ENCODE peak calls at places on chromosomes 12 and 14, in eight cellular contexts. X is endodermal cell; N is stimulated activated CD4-positive, alpha-beta T cell treated with anti-CD3 and anti-CD28 coated beads, Interleukin-15, amount 100 ng/mL, for 1 hour; M is dorsolateral prefrontal cortex; K is activated CD8-positive, alpha-beta memory T cell treated with anti-CD3 and anti-CD28 coated beads, Interleukin-2, amount 10 ng/mL, durations not matched to agents 7 days and 5 days; U is NCI-H460; V is astrocyte of the spinal cord; W is hypothalamus. J is an unnamed sample.

GRCh38 chr12:120470150-120470817 is 736 bp upstream of the SRSF9 start:
- DNase-seq in W (no peak), M (no peak), V (no peak), N (no peak), U (no peak), K (no peak), X (no peak), J (no peak)

GRCh38 chr14:101475468-101476257 is 85.6 kb upstream of the DIO3 start:
- DNase-seq in X (peak; percentile 26), K (no peak), U (peak; percentile 38), V (peak; percentile 49), N (no peak), W (no peak), M (peak; percentile 38), J (peak; percentile 61)

GRCh38 chr12:84857809-84858208 is 54.8 kb downstream of the SLC6A15 start:
- DNase-seq in M (no peak), X (no peak), U (no peak), W (no peak), K (no peak), N (no peak), V (no peak), J (no peak)

GRCh38 chr12:28294300-28294699 is 104.0 kb downstream of the CCDC91 start:
- DNase-seq in V (no peak), W (no peak), U (no peak), K (no peak), N (no peak), X (peak; percentile 43), M (no peak), J (no peak)

GRCh38 chr12:48185181-48185919 is 1.9 kb downstream of the CCDC184 start:
- DNase-seq in N (no peak), M (peak; percentile 73), W (peak; percentile 34), K (no peak), V (no peak), X (peak; percentile 75), U (no peak), J (no peak)

GRCh38 chr14:21721504-21721903 is 47.9 kb upstream of the OR4E1 start:
- DNase-seq in M (no peak), W (no peak), V (no peak), K (no peak), N (no peak), X (no peak), U (no peak), J (no peak)

GRCh38 chr12:77940011-77940423 is 109.3 kb downstream of the NAV3 start:
- DNase-seq in M (no peak), U (peak; percentile 42), V (peak; percentile 88), K (no peak), X (no peak), W (no peak), N (no peak), J (peak; percentile 32)

GRCh38 chr12:80813820-80814219 is 97.1 kb downstream of the MYF5 start:
- DNase-seq in K (no peak), U (no peak), N (no peak), W (no peak), V (no peak), X (no peak), M (no peak), J (no peak)

GRCh38 chr12:129911437-129912049 is 7.7 kb upstream of the TMEM132D start:
- DNase-seq in K (no peak), X (peak; percentile 93), N (no peak), U (peak; percentile 11), V (peak; percentile 58), W (peak; percentile 60), M (peak; percentile 88), J (no peak)

GRCh38 chr14:24274101-24274543 is 2.7 kb upstream of the RABGGTA start:
- DNase-seq in V (no peak), W (no peak), U (no peak), K (peak; percentile 65), X (no peak), N (no peak), M (no peak), J (no peak)

GRCh38 chr12:72273851-72274284 is 1.7 kb downstream of the TRHDE start:
- DNase-seq in V (peak; percentile 30), N (no peak), W (no peak), U (no peak), X (peak; percentile 75), M (no peak), K (no peak), J (no peak)